ENCODE peak calls at places on chromosomes 13 and 19, in eight cellular contexts. Y, S, X, J, R, O, L and V are unnamed samples.

GRCh38 chr19:45153339-45154063 is 7.3 kb downstream of the NKPD1 start:
- DNase-seq in J (peak), R (peak), S (peak), O (no peak), Y (no peak), X (peak), L (peak), V (no peak)

GRCh38 chr13:48493851-48494250 is 39.0 kb downstream of the RCBTB2 start:
- DNase-seq in X (no peak), Y (no peak), O (no peak), R (no peak), S (peak), J (no peak), L (no peak), V (no peak)

GRCh38 chr13:24192036-24192810 is 31.7 kb downstream of the SPATA13 start:
- DNase-seq in X (no peak), L (no peak), O (no peak), J (no peak), S (no peak), R (no peak), Y (no peak), V (no peak)

GRCh38 chr13:28037399-28037798 is 48.9 kb upstream of the URAD start:
- DNase-seq in Y (no peak), R (no peak), L (no peak), J (no peak), X (no peak), O (no peak), S (no peak), V (no peak)

GRCh38 chr19:44401108-44401786 is at the start of gene ZNF285:
- DNase-seq in J (peak), L (peak), R (peak), S (peak), Y (peak), O (no peak), X (peak), V (peak)

GRCh38 chr19:35742121-35742724 is at the start of gene IGFLR1:
- DNase-seq in R (no peak), O (no peak), J (peak), S (no peak), L (no peak), Y (no peak), X (no peak), V (no peak)

GRCh38 chr13:53250272-53250875 is 221.8 kb downstream of the OLFM4 start:
- DNase-seq in L (no peak), O (peak), J (no peak), Y (no peak), S (peak), R (peak), X (peak), V (peak)

GRCh38 chr19:41945135-41945766 is 13.9 kb downstream of the RABAC1 start:
- DNase-seq in O (no peak), Y (no peak), R (no peak), S (no peak), L (no peak), X (no peak), J (peak), V (no peak)

GRCh38 chr19:18967358-18968146 is 26.5 kb upstream of the HOMER3 start:
- DNase-seq in O (no peak), Y (no peak), L (peak), X (no peak), S (peak), R (no peak), J (peak), V (no peak)

GRCh38 chr19:38030681-38031422 is 123.8 kb downstream of the SIPA1L3 start:
- DNase-seq in X (no peak), S (no peak), Y (no peak), R (no peak), L (no peak), O (no peak), J (no peak), V (no peak)

GRCh38 chr13:67107973-67108372 is 122.2 kb downstream of the PCDH9 start:
- DNase-seq in Y (no peak), O (no peak), L (no peak), S (no peak), R (no peak), J (no peak), X (no peak), V (no peak)

GRCh38 chr19:50460161-50460765 is 16.0 kb upstream of the EMC10 start:
- DNase-seq in O (no peak), R (no peak), X (no peak), Y (no peak), S (peak), L (no peak), J (no peak), V (no peak)

GRCh38 chr13:91417660-91418325 is 19.4 kb downstream of the GPC5 start:
- DNase-seq in Y (no peak), L (no peak), R (no peak), O (no peak), S (no peak), J (no peak), X (no peak), V (no peak)

GRCh38 chr19:17220207-17220758 is 5.1 kb downstream of the USE1 start:
- DNase-seq in O (no peak), X (no peak), L (peak), Y (no peak), R (no peak), J (peak), S (peak), V (no peak)

GRCh38 chr13:102261809-102262208 is 140.0 kb downstream of the FGF14 start:
- DNase-seq in L (no peak), O (no peak), R (no peak), J (no peak), X (no peak), S (no peak), Y (no peak), V (no peak)

GRCh38 chr13:112968910-112969691 is at the start of gene MCF2L:
- DNase-seq in S (peak), X (no peak), J (peak), O (peak), L (peak), Y (no peak), R (peak), V (peak)

GRCh38 chr13:109666656-109667448 is 119.5 kb downstream of the IRS2 start:
- DNase-seq in Y (no peak), O (no peak), S (peak), L (no peak), J (no peak), X (no peak), R (no peak), V (no peak)

GRCh38 chr19:40474737-40475136 is 7.9 kb downstream of the SPTBN4 start:
- DNase-seq in R (no peak), S (no peak), O (no peak), J (no peak), L (no peak), Y (no peak), X (no peak), V (no peak)

GRCh38 chr19:5914358-5914774 is 312 bp downstream of the CAPS start:
- DNase-seq in R (no peak), X (no peak), L (no peak), Y (no peak), S (no peak), O (no peak), J (no peak), V (no peak)

GRCh38 chr13:67076378-67076777 is 153.8 kb downstream of the PCDH9 start:
- DNase-seq in L (no peak), R (no peak), J (no peak), Y (no peak), X (no peak), O (no peak), S (no peak), V (no peak)

GRCh38 chr13:48234652-48235099 is 1.7 kb downstream of the ITM2B start:
- DNase-seq in J (no peak), S (no peak), L (no peak), O (no peak), Y (no peak), X (no peak), R (no peak), V (no peak)

GRCh38 chr19:15498156-15498858 is 10.0 kb upstream of the CYP4F22 start:
- DNase-seq in O (no peak), X (no peak), L (no peak), J (no peak), R (no peak), Y (no peak), S (no peak), V (no peak)

GRCh38 chr13:113404723-113405471 is 41.0 kb upstream of the GRTP1 start:
- DNase-seq in S (no peak), Y (no peak), X (no peak), L (no peak), R (no peak), J (no peak), O (no peak), V (no peak)

GRCh38 chr19:1568320-1569019 is at the start of gene MEX3D:
- DNase-seq in Y (no peak), R (peak), O (peak), X (peak), J (peak), L (peak), S (peak), V (no peak)

GRCh38 chr13:94716016-94716415 is 3.7 kb upstream of the SOX21 start:
- DNase-seq in R (no peak), X (no peak), Y (no peak), O (no peak), S (peak), J (no peak), L (no peak), V (no peak)

GRCh38 chr19:48195106-48195830 is 24.8 kb downstream of the ZSWIM9 start:
- DNase-seq in X (no peak), L (no peak), J (no peak), R (no peak), Y (no peak), O (no peak), S (no peak), V (no peak)

GRCh38 chr13:86900906-86901305 is 770.3 kb upstream of the SLITRK5 start:
- DNase-seq in S (no peak), Y (no peak), O (no peak), L (no peak), R (no peak), J (no peak), X (no peak), V (no peak)

GRCh38 chr13:98487522-98487921 is 89.4 kb downstream of the STK24 start:
- DNase-seq in L (no peak), O (no peak), S (no peak), R (no peak), Y (no peak), J (no peak), X (no peak), V (no peak)

GRCh38 chr13:97295279-97296182 is 73.4 kb downstream of the MBNL2 start:
- DNase-seq in J (no peak), L (no peak), X (no peak), Y (no peak), O (peak), S (peak), R (no peak), V (no peak)

GRCh38 chr19:6536138-6536671 is 5.4 kb downstream of the TNFSF9 start:
- DNase-seq in S (peak), J (peak), L (peak), Y (no peak), R (no peak), O (no peak), X (no peak), V (no peak)

GRCh38 chr13:87675851-87676250 is 4.7 kb downstream of the SLITRK5 start:
- DNase-seq in R (no peak), S (no peak), J (no peak), X (no peak), Y (no peak), O (no peak), L (no peak), V (no peak)

GRCh38 chr13:99656843-99657506 is 155.7 kb downstream of the TM9SF2 start:
- DNase-seq in X (no peak), L (no peak), R (no peak), Y (peak), S (no peak), O (no peak), J (no peak), V (no peak)